ENCODE peak calls at places on chromosomes 11 and 22, in five cellular contexts. F is effector memory CD8-positive, alpha-beta T cell; R is epithelial cell of esophagus; N is dermis blood vessel endothelial cell; O is NCI-H1092 treated with DMSO at 0.1 percent for 48 hours. W is an unnamed sample.

GRCh38 chr11:83220279-83220678 is 26.8 kb downstream of the ANKRD42 start:
- DNase-seq in F (no peak), R (peak), N (no peak), O (no peak), W (no peak)

GRCh38 chr22:28983788-28984441 is 77.7 kb downstream of the C22orf31 start:
- DNase-seq in F (no peak), R (peak), N (no peak), O (no peak), W (no peak)

GRCh38 chr22:22578702-22579424 is 19.8 kb upstream of the PRAME start:
- DNase-seq in F (no peak), R (peak), N (peak), O (no peak), W (no peak)

GRCh38 chr11:62013266-62014157 is 46.1 kb upstream of the FTH1 start:
- DNase-seq in F (no peak), R (peak), N (no peak), O (no peak), W (peak)

GRCh38 chr11:76672431-76673163 is 2.0 kb upstream of the LRRC32 start:
- DNase-seq in F (peak), R (no peak), N (peak), O (no peak), W (no peak)

GRCh38 chr22:30078320-30079311 is 1.6 kb upstream of the HORMAD2 start:
- DNase-seq in F (peak), R (peak), N (no peak), O (no peak), W (no peak)

GRCh38 chr11:15406952-15407351 is 292.2 kb downstream of the INSC start:
- DNase-seq in F (no peak), R (no peak), N (no peak), O (no peak), W (no peak)

GRCh38 chr11:61635304-61635703 is 44.9 kb upstream of the DAGLA start:
- DNase-seq in F (no peak), R (no peak), N (no peak), O (no peak), W (no peak)

GRCh38 chr11:26849009-26849408 is 127.1 kb upstream of the SLC5A12 start:
- DNase-seq in F (no peak), R (peak), N (no peak), O (no peak), W (no peak)

GRCh38 chr11:83241291-83241946 is 44.7 kb downstream of the CCDC90B start:
- DNase-seq in F (no peak), R (peak), N (peak), O (peak), W (peak)